ENCODE peak calls at places on chromosomes 4 and X, in five cellular contexts. O, D, X, E and R are unnamed samples.

GRCh38 chr4:113358784-113359183 is 309.3 kb downstream of the ANK2 start:
- DNase-seq in O (no peak), D (no peak), X (no peak), E (no peak), R (no peak)

GRCh38 chr4:26076896-26077295 is 162.9 kb downstream of the SMIM20 start:
- DNase-seq in O (no peak), D (no peak), X (no peak), E (no peak), R (no peak)

GRCh38 chr4:6591305-6591704 is 16.3 kb downstream of the MAN2B2 start:
- DNase-seq in O (no peak), D (no peak), X (no peak), E (no peak), R (no peak)

GRCh38 chr4:41645716-41646115 is 102.8 kb downstream of the PHOX2B start:
- DNase-seq in O (no peak), D (no peak), X (no peak), E (no peak), R (no peak)

GRCh38 chr4:74223801-74224200 is 65.9 kb downstream of the MTHFD2L start:
- DNase-seq in O (no peak), D (no peak), X (no peak), E (no peak), R (no peak)

GRCh38 chr4:184795214-184795844 is 30.4 kb downstream of the ACSL1 start:
- DNase-seq in O (no peak), D (no peak), X (no peak), E (no peak), R (no peak)

GRCh38 chrX:35351212-35351611 is 408.6 kb downstream of the FAM47B start:
- DNase-seq in O (no peak), D (no peak), X (no peak), E (no peak), R (no peak)

GRCh38 chr4:84727491-84727890 is 144.6 kb downstream of the CDS1 start:
- DNase-seq in O (no peak), D (no peak), X (no peak), E (no peak), R (no peak)

GRCh38 chrX:102606115-102606514 is 6.8 kb downstream of the ARMCX5 start:
- DNase-seq in O (no peak), D (no peak), X (no peak), E (no peak), R (no peak)

GRCh38 chr4:48315728-48316630 is 25.4 kb upstream of the SLAIN2 start:
- DNase-seq in O (no peak), D (no peak), X (no peak), E (no peak), R (no peak)

GRCh38 chrX:2507904-2508630 is 7.3 kb upstream of the DHRSX start:
- DNase-seq in O (no peak), D (no peak), X (no peak), E (no peak), R (no peak)

GRCh38 chrX:64350521-64350920 is 44.7 kb downstream of the MTMR8 start:
- DNase-seq in O (no peak), D (no peak), X (no peak), E (no peak), R (no peak)

GRCh38 chrX:31353095-31353494 is 281.3 kb upstream of the FTHL17 start:
- DNase-seq in O (no peak), D (no peak), X (no peak), E (no peak), R (no peak)

GRCh38 chr4:57265831-57266582 is 155.8 kb upstream of the IGFBP7 start:
- DNase-seq in O (no peak), D (no peak), X (no peak), E (no peak), R (no peak)

GRCh38 chr4:20486433-20486832 is 213.8 kb upstream of the PACRGL start:
- DNase-seq in O (no peak), D (no peak), X (no peak), E (no peak), R (no peak)

GRCh38 chr4:2793578-2793919 is 664 bp downstream of the SH3BP2 start:
- DNase-seq in O (no peak), D (peak), X (no peak), E (peak), R (no peak)

GRCh38 chr4:177692907-177693306 is 250.7 kb upstream of the AGA start:
- DNase-seq in O (no peak), D (no peak), X (no peak), E (no peak), R (no peak)

GRCh38 chrX:76026751-76027150 is 146.1 kb upstream of the PBDC1 start:
- DNase-seq in O (no peak), D (no peak), X (no peak), E (no peak), R (no peak)

GRCh38 chrX:37349131-37350033 is at the start of gene PRRG1:
- DNase-seq in O (peak), D (no peak), X (peak), E (peak), R (no peak)

GRCh38 chr4:133096972-133097371 is 52.1 kb upstream of the PCDH10 start:
- DNase-seq in O (no peak), D (no peak), X (no peak), E (no peak), R (no peak)

GRCh38 chr4:6056976-6057766 is 38.9 kb upstream of the C4orf50 start:
- DNase-seq in O (no peak), D (no peak), X (no peak), E (no peak), R (no peak)